ENCODE peak calls at places on chromosomes 16 and 17, in eight cellular contexts. K is heart left ventricle, L is adrenal gland, Y is esophagus muscularis mucosa, E is lower leg skin, I is thyroid gland, S is testis, J is esophagus squamous epithelium. G is an unnamed sample.

GRCh38 chr17:28706471-28707338 is 5.0 kb downstream of the PROCA1 start:
- DNase-seq in K (no peak), L (no peak), Y (no peak), E (no peak), I (no peak), S (no peak), J (no peak), G (no peak)

GRCh38 chr17:6536566-6537065 is 19.7 kb downstream of the PITPNM3 start:
- DNase-seq in K (no peak), L (no peak), Y (no peak), E (peak), I (no peak), S (no peak), J (no peak), G (no peak)

GRCh38 chr16:13885700-13886099 is 34.3 kb upstream of the ERCC4 start:
- DNase-seq in K (no peak), L (no peak), Y (no peak), E (no peak), I (no peak), S (no peak), J (no peak), G (no peak)

GRCh38 chr17:9225305-9226101 is 204.2 kb downstream of the NTN1 start:
- DNase-seq in K (no peak), L (no peak), Y (no peak), E (no peak), I (no peak), S (no peak), J (no peak), G (no peak)

GRCh38 chr16:73565263-73565662 is 517.3 kb upstream of the ZFHX3 start:
- DNase-seq in K (no peak), L (no peak), Y (no peak), E (no peak), I (no peak), S (no peak), J (no peak), G (no peak)

GRCh38 chr16:50474138-50474537 is 74.1 kb upstream of the NKD1 start:
- DNase-seq in K (no peak), L (peak), Y (no peak), E (peak), I (no peak), S (no peak), J (no peak), G (no peak)

GRCh38 chr17:18224428-18225120 is 861 bp upstream of the LLGL1 start:
- DNase-seq in K (peak), L (no peak), Y (no peak), E (no peak), I (peak), S (peak), J (no peak), G (peak)

GRCh38 chr17:78127888-78128615 is 503 bp downstream of the TMC6 start:
- DNase-seq in K (no peak), L (no peak), Y (no peak), E (peak), I (no peak), S (no peak), J (no peak), G (no peak)

GRCh38 chr17:2841606-2842005 is 45.4 kb downstream of the RAP1GAP2 start:
- DNase-seq in K (no peak), L (no peak), Y (no peak), E (no peak), I (no peak), S (no peak), J (no peak), G (no peak)

GRCh38 chr16:56603589-56603988 is 4.8 kb upstream of the MT2A start:
- DNase-seq in K (peak), L (peak), Y (no peak), E (no peak), I (peak), S (peak), J (no peak), G (no peak)

GRCh38 chr16:89873109-89873821 is at the start of gene TCF25:
- DNase-seq in K (peak), L (peak), Y (peak), E (peak), I (peak), S (peak), J (no peak), G (peak)

GRCh38 chr17:77273397-77274136 is 132.8 kb downstream of the SEC14L1 start:
- DNase-seq in K (no peak), L (no peak), Y (no peak), E (no peak), I (no peak), S (no peak), J (no peak), G (no peak)

GRCh38 chr17:42673885-42674754 is 2.7 kb downstream of the PLEKHH3 start:
- DNase-seq in K (peak), L (peak), Y (no peak), E (peak), I (no peak), S (peak), J (no peak), G (peak)

GRCh38 chr17:41013606-41014005 is 4.7 kb upstream of the KRTAP3-1 start:
- DNase-seq in K (no peak), L (no peak), Y (no peak), E (no peak), I (no peak), S (peak), J (no peak), G (no peak)

GRCh38 chr16:48531011-48531962 is 78.7 kb downstream of the N4BP1 start:
- DNase-seq in K (peak), L (no peak), Y (no peak), E (no peak), I (no peak), S (peak), J (no peak), G (no peak)

GRCh38 chr16:53131363-53132071 is 76.7 kb downstream of the CHD9 start:
- DNase-seq in K (peak), L (peak), Y (no peak), E (peak), I (peak), S (peak), J (no peak), G (peak)

GRCh38 chr17:82242977-82243647 is 14.3 kb downstream of the SLC16A3 start:
- DNase-seq in K (peak), L (peak), Y (no peak), E (no peak), I (peak), S (peak), J (no peak), G (peak)

GRCh38 chr16:12091569-12092346 is 115.2 kb downstream of the SNX29 start:
- DNase-seq in K (no peak), L (no peak), Y (no peak), E (peak), I (no peak), S (no peak), J (no peak), G (peak)

GRCh38 chr17:6366144-6366755 is 68.7 kb downstream of the AIPL1 start:
- DNase-seq in K (no peak), L (no peak), Y (peak), E (peak), I (peak), S (peak), J (no peak), G (no peak)

GRCh38 chr17:42346473-42346872 is 41.8 kb downstream of the STAT3 start:
- DNase-seq in K (no peak), L (no peak), Y (no peak), E (no peak), I (no peak), S (no peak), J (no peak), G (no peak)

GRCh38 chr17:35081638-35082037 is 18.1 kb upstream of the RFFL start:
- DNase-seq in K (no peak), L (no peak), Y (no peak), E (no peak), I (no peak), S (no peak), J (no peak), G (no peak)

GRCh38 chr16:75676909-75677308 is at the start of gene CPHXL2:
- DNase-seq in K (no peak), L (no peak), Y (no peak), E (no peak), I (no peak), S (no peak), J (no peak), G (no peak)

GRCh38 chr17:19958023-19958422 is 19.6 kb downstream of the AKAP10 start:
- DNase-seq in K (no peak), L (peak), Y (no peak), E (no peak), I (peak), S (no peak), J (no peak), G (no peak)

GRCh38 chr17:66650490-66650877 is 184.4 kb upstream of the CACNG5 start:
- DNase-seq in K (no peak), L (no peak), Y (no peak), E (no peak), I (no peak), S (no peak), J (no peak), G (no peak)

GRCh38 chr16:89201467-89202377 is 1.4 kb upstream of the SLC22A31 start:
- DNase-seq in K (peak), L (peak), Y (no peak), E (peak), I (peak), S (peak), J (no peak), G (peak)

GRCh38 chr16:66064811-66065530 is 301.5 kb upstream of the CDH5 start:
- DNase-seq in K (no peak), L (no peak), Y (no peak), E (no peak), I (no peak), S (no peak), J (no peak), G (no peak)

GRCh38 chr16:87580855-87581261 is 21.4 kb upstream of the JPH3 start:
- DNase-seq in K (no peak), L (no peak), Y (no peak), E (no peak), I (no peak), S (no peak), J (no peak), G (peak)

DNA sequence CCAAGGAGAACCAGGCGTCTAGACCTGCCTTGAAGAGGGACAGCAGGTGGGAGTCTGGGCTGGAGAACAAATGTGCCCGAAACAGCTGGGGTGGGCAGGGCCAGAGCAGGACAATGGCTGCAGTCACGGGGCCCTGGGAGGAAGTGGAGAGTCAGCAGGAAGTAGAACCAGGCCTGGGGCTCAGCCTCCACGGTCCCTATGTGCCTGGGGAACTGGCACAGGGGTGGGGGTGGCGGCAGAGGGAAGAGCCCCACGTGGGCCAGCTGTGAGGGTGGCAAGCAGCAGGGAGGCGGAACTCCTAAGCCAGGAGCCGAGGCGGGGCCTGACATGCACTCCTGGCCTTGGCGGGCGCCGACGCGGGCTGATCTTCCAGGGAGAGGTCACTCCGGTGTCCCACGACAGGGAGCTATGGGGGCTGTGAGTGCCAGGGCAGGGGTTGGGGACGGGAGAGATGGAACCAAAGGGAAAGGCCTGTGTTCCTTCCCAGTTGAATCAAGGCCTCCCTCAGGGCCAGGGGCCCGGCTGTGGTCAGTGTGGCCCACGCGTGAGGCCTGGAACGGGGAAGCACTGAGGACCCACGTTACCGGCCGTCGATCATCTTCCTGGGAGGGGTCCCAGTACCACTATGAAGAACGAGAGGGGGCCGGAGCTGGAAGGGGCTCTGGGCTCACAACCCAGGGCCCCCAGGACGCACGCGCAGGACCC is 42.7 kb downstream of the TIMM22 start:
- DNase-seq in K (peak), L (peak), Y (peak), E (peak), I (peak), S (peak), J (no peak), G (peak)
- TF ChIP-seq POLR2A in K (peak), L (no peak), Y (no peak), E (no peak), I (no peak), S (no peak), J (no peak), G (no peak)

GRCh38 chr17:36661688-36662087 is 60.3 kb downstream of the MRM1 start:
- DNase-seq in K (no peak), L (no peak), Y (no peak), E (no peak), I (no peak), S (no peak), J (no peak), G (no peak)

GRCh38 chr17:36653374-36653773 is 52.0 kb downstream of the MRM1 start:
- DNase-seq in K (no peak), L (no peak), Y (no peak), E (no peak), I (no peak), S (no peak), J (no peak), G (no peak)

GRCh38 chr17:36657390-36657762 is 56.0 kb downstream of the MRM1 start:
- DNase-seq in K (no peak), L (no peak), Y (no peak), E (no peak), I (no peak), S (no peak), J (no peak), G (no peak)

GRCh38 chr17:36661047-36661666 is 59.8 kb downstream of the MRM1 start:
- DNase-seq in K (no peak), L (no peak), Y (no peak), E (no peak), I (no peak), S (no peak), J (no peak), G (no peak)

DNA sequence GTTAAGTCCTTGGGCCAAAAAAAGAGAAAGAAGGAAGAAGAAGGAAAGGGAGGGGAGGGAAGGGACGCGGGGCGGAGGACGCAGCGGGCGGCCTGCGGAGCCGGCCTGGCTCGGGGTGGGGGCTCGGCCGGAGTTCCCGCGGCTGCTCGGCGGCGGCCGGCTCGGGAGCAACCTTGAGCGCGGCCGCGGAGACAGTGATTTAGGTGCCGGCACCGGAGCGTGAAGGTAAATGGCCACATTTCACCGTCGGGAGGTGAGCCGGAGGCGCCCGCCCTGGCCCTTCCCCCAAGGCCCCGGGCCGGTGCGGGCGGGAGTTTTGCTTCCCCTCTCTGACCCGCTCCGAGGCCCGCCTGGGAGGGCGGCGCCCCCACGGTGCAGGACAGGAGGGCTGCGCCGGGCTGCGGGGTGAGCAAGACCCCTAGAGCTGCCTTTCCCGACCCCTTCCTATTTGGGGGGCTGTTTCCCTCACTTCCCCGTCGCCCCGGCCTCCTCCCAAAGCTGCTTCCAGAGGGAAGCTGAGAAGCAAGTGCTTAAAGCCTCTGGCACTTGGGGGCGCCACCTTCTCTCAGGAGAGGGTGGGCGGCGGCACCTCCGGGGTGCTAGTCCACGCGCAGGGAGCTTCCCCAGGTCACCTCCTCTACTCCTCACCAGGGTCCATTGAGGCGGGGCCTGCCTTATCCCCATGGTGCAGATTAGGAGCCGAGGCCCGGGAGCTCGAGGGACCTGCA is 56.5 kb downstream of the MRM1 start:
- DNase-seq in K (no peak), L (peak), Y (no peak), E (no peak), I (no peak), S (peak), J (no peak), G (no peak)
- TF ChIP-seq CTCF in K (peak), L (no peak), Y (no peak), E (no peak), I (no peak), S (no peak), J (no peak), G (no peak)

DNA sequence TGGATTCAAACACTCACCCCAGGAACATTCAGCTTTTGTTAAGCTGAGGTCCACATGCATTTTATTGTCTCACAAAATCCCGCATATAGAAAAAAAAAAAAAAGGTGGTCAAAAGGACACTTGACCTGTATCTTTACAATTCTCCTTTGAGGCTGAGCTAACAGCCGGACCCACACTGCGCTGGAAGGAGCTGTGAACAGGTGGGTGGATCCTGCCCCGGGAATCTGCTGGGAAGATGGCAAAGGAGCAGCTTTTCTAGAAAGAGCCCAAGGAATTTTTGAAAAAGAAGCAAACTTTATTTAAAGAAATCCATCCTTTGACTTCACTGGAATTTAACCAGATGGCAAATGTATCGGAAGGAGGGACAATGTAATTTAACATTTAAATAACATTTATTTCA is 108.1 kb downstream of the ADCY9 start:
- DNase-seq in K (no peak), L (no peak), Y (no peak), E (no peak), I (no peak), S (no peak), J (no peak), G (no peak)
- H3K4me3 ChIP-seq in K (no peak), L (no peak), Y (no peak), E (no peak), I (no peak), S (no peak), J (no peak), G (no peak)

GRCh38 chr16:3129137-3130131 is 5.4 kb upstream of the ZNF213 start:
- DNase-seq in K (peak), L (peak), Y (peak), E (peak), I (peak), S (peak), J (peak), G (peak)
- TF ChIP-seq POLR2A in K (no peak), L (no peak), Y (no peak), E (no peak), I (no peak), S (no peak), J (peak), G (no peak)

GRCh38 chr16:58018803-58019202 is 6.8 kb upstream of the MMP15 start:
- DNase-seq in K (no peak), L (no peak), Y (no peak), E (no peak), I (no peak), S (no peak), J (no peak), G (no peak)
- TF ChIP-seq CTCF in K (no peak), L (no peak), Y (no peak), E (no peak), I (no peak), S (no peak), J (no peak), G (no peak)

GRCh38 chr16:71536752-71537499 is 10.7 kb downstream of the CHST4 start:
- DNase-seq in K (no peak), L (no peak), Y (no peak), E (peak), I (no peak), S (no peak), J (no peak), G (no peak)

GRCh38 chr16:71547168-71547567 is 20.9 kb downstream of the CHST4 start:
- DNase-seq in K (no peak), L (no peak), Y (no peak), E (no peak), I (no peak), S (no peak), J (no peak), G (no peak)

GRCh38 chr16:71537643-71538042 is 11.4 kb downstream of the CHST4 start:
- DNase-seq in K (peak), L (peak), Y (no peak), E (no peak), I (peak), S (peak), J (no peak), G (no peak)

GRCh38 chr16:71542377-71542776 is 16.2 kb downstream of the CHST4 start:
- DNase-seq in K (no peak), L (peak), Y (no peak), E (no peak), I (peak), S (peak), J (no peak), G (no peak)
- H3K4me3 ChIP-seq in K (no peak), L (no peak), Y (no peak), E (no peak), I (no peak), S (no peak), J (no peak), G (no peak)

DNA sequence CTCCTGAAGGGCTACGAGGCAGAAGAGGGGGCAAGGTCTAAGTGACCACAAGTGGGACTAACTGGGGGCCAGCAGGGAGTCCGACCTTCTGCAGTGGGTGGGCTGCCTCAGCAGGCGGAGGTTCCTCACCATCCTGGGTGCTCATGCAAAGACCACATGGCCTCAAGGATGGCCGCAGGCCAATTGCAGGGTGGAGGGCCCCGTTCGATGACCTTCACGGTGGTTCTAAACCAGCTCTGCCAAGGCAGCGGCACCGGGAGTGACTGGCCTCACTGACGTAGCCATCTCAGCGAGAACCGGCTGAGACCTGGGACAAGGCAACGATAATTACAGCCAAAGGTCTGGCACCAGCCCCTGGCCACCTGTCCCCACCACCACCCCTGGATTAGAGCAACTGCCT is 5.7 kb downstream of the SMIM5 start:
- DNase-seq in K (peak), L (peak), Y (no peak), E (no peak), I (peak), S (no peak), J (no peak), G (no peak)
- TF ChIP-seq POLR2A in K (no peak), L (no peak), Y (no peak), E (no peak), I (no peak), S (no peak), J (no peak), G (no peak)

G was measured in ovary.